ENCODE peak calls at places on chromosomes 1 and 21, in nine cellular contexts. One of them, this sample, is unnamed.

GRCh38 chr1:77642941-77643340 is 39.5 kb downstream of the ZZZ3 start:
- DNase-seq in stimulated activated CD8-positive, alpha-beta memory T cell treated with anti-CD3 and anti-CD28 coated beads, Interleukin-4, amount 100 ng/mL, for 24 hours: no peak
- DNase-seq in NCI-H2081: no peak
- DNase-seq in heart left ventricle: no peak
- DNase-seq in stimulated activated CD4-positive, alpha-beta T cell treated with anti-CD3 and anti-CD28 coated beads, Interleukin-4, amount 100 ng/mL, for 1 hour: no peak
- DNase-seq in left cardiac atrium: no peak
- DNase-seq in GM12892: no peak
- DNase-seq in GM03348: no peak
- DNase-seq in PC-3: no peak
- DNase-seq in this sample: no peak

GRCh38 chr1:60066001-60066400 is 7.6 kb downstream of the C1orf87 start:
- DNase-seq in stimulated activated CD4-positive, alpha-beta T cell treated with anti-CD3 and anti-CD28 coated beads, Interleukin-4, amount 100 ng/mL, for 1 hour: no peak
- DNase-seq in GM12892: no peak
- DNase-seq in GM03348: no peak
- DNase-seq in stimulated activated CD8-positive, alpha-beta memory T cell treated with anti-CD3 and anti-CD28 coated beads, Interleukin-4, amount 100 ng/mL, for 24 hours: no peak
- DNase-seq in heart left ventricle: no peak
- DNase-seq in left cardiac atrium: no peak
- DNase-seq in PC-3: peak
- DNase-seq in NCI-H2081: no peak
- DNase-seq in this sample: no peak

GRCh38 chr21:34745557-34746255 is 76.9 kb downstream of the CLIC6 start:
- DNase-seq in NCI-H2081: peak
- DNase-seq in heart left ventricle: peak
- DNase-seq in PC-3: peak
- DNase-seq in stimulated activated CD4-positive, alpha-beta T cell treated with anti-CD3 and anti-CD28 coated beads, Interleukin-4, amount 100 ng/mL, for 1 hour: peak
- DNase-seq in left cardiac atrium: peak
- DNase-seq in GM03348: peak
- DNase-seq in GM12892: peak
- DNase-seq in stimulated activated CD8-positive, alpha-beta memory T cell treated with anti-CD3 and anti-CD28 coated beads, Interleukin-4, amount 100 ng/mL, for 24 hours: peak
- DNase-seq in this sample: peak

GRCh38 chr1:34696230-34696629 is 58.6 kb upstream of the GJB5 start:
- DNase-seq in stimulated activated CD8-positive, alpha-beta memory T cell treated with anti-CD3 and anti-CD28 coated beads, Interleukin-4, amount 100 ng/mL, for 24 hours: no peak
- DNase-seq in stimulated activated CD4-positive, alpha-beta T cell treated with anti-CD3 and anti-CD28 coated beads, Interleukin-4, amount 100 ng/mL, for 1 hour: no peak
- DNase-seq in GM03348: no peak
- DNase-seq in left cardiac atrium: no peak
- DNase-seq in NCI-H2081: no peak
- DNase-seq in GM12892: no peak
- DNase-seq in heart left ventricle: no peak
- DNase-seq in PC-3: peak
- DNase-seq in this sample: no peak

GRCh38 chr1:223836586-223836985 is 9.2 kb downstream of the TP53BP2 start:
- DNase-seq in heart left ventricle: no peak
- DNase-seq in left cardiac atrium: no peak
- DNase-seq in stimulated activated CD4-positive, alpha-beta T cell treated with anti-CD3 and anti-CD28 coated beads, Interleukin-4, amount 100 ng/mL, for 1 hour: no peak
- DNase-seq in PC-3: peak
- DNase-seq in GM12892: no peak
- DNase-seq in NCI-H2081: no peak
- DNase-seq in stimulated activated CD8-positive, alpha-beta memory T cell treated with anti-CD3 and anti-CD28 coated beads, Interleukin-4, amount 100 ng/mL, for 24 hours: no peak
- DNase-seq in GM03348: no peak
- DNase-seq in this sample: no peak

GRCh38 chr1:26998319-26999300 is 5.1 kb downstream of the TRNP1 start:
- DNase-seq in NCI-H2081: no peak
- DNase-seq in GM12892: no peak
- DNase-seq in stimulated activated CD8-positive, alpha-beta memory T cell treated with anti-CD3 and anti-CD28 coated beads, Interleukin-4, amount 100 ng/mL, for 24 hours: no peak
- DNase-seq in stimulated activated CD4-positive, alpha-beta T cell treated with anti-CD3 and anti-CD28 coated beads, Interleukin-4, amount 100 ng/mL, for 1 hour: no peak
- DNase-seq in left cardiac atrium: no peak
- DNase-seq in PC-3: peak
- DNase-seq in heart left ventricle: no peak
- DNase-seq in GM03348: peak
- DNase-seq in this sample: no peak

GRCh38 chr1:20322825-20323612 is 32.3 kb downstream of the VWA5B1 start:
- DNase-seq in left cardiac atrium: no peak
- DNase-seq in PC-3: no peak
- DNase-seq in NCI-H2081: no peak
- DNase-seq in stimulated activated CD8-positive, alpha-beta memory T cell treated with anti-CD3 and anti-CD28 coated beads, Interleukin-4, amount 100 ng/mL, for 24 hours: no peak
- DNase-seq in GM12892: no peak
- DNase-seq in GM03348: no peak
- DNase-seq in stimulated activated CD4-positive, alpha-beta T cell treated with anti-CD3 and anti-CD28 coated beads, Interleukin-4, amount 100 ng/mL, for 1 hour: peak
- DNase-seq in heart left ventricle: no peak
- DNase-seq in this sample: no peak

GRCh38 chr21:33149166-33149565 is 79.2 kb downstream of the OLIG1 start:
- DNase-seq in GM12892: no peak
- DNase-seq in heart left ventricle: no peak
- DNase-seq in stimulated activated CD4-positive, alpha-beta T cell treated with anti-CD3 and anti-CD28 coated beads, Interleukin-4, amount 100 ng/mL, for 1 hour: no peak
- DNase-seq in NCI-H2081: no peak
- DNase-seq in PC-3: no peak
- DNase-seq in stimulated activated CD8-positive, alpha-beta memory T cell treated with anti-CD3 and anti-CD28 coated beads, Interleukin-4, amount 100 ng/mL, for 24 hours: no peak
- DNase-seq in left cardiac atrium: no peak
- DNase-seq in GM03348: no peak
- DNase-seq in this sample: no peak

GRCh38 chr21:45283611-45284455 is 3.9 kb downstream of the POFUT2 start:
- DNase-seq in left cardiac atrium: no peak
- DNase-seq in NCI-H2081: no peak
- DNase-seq in heart left ventricle: no peak
- DNase-seq in stimulated activated CD8-positive, alpha-beta memory T cell treated with anti-CD3 and anti-CD28 coated beads, Interleukin-4, amount 100 ng/mL, for 24 hours: no peak
- DNase-seq in PC-3: no peak
- DNase-seq in stimulated activated CD4-positive, alpha-beta T cell treated with anti-CD3 and anti-CD28 coated beads, Interleukin-4, amount 100 ng/mL, for 1 hour: no peak
- DNase-seq in GM12892: no peak
- DNase-seq in GM03348: no peak
- DNase-seq in this sample: peak

GRCh38 chr1:101409102-101409501 is 172.3 kb downstream of the S1PR1 start:
- DNase-seq in heart left ventricle: no peak
- DNase-seq in GM03348: no peak
- DNase-seq in PC-3: no peak
- DNase-seq in NCI-H2081: no peak
- DNase-seq in GM12892: no peak
- DNase-seq in stimulated activated CD4-positive, alpha-beta T cell treated with anti-CD3 and anti-CD28 coated beads, Interleukin-4, amount 100 ng/mL, for 1 hour: no peak
- DNase-seq in left cardiac atrium: no peak
- DNase-seq in stimulated activated CD8-positive, alpha-beta memory T cell treated with anti-CD3 and anti-CD28 coated beads, Interleukin-4, amount 100 ng/mL, for 24 hours: no peak
- DNase-seq in this sample: no peak

GRCh38 chr1:225838793-225839192 is 28.9 kb downstream of the EPHX1 start:
- DNase-seq in stimulated activated CD4-positive, alpha-beta T cell treated with anti-CD3 and anti-CD28 coated beads, Interleukin-4, amount 100 ng/mL, for 1 hour: no peak
- DNase-seq in PC-3: no peak
- DNase-seq in heart left ventricle: no peak
- DNase-seq in GM12892: no peak
- DNase-seq in GM03348: no peak
- DNase-seq in stimulated activated CD8-positive, alpha-beta memory T cell treated with anti-CD3 and anti-CD28 coated beads, Interleukin-4, amount 100 ng/mL, for 24 hours: no peak
- DNase-seq in NCI-H2081: no peak
- DNase-seq in left cardiac atrium: no peak
- DNase-seq in this sample: no peak

GRCh38 chr1:8222789-8223188 is 95.1 kb upstream of the SLC45A1 start:
- DNase-seq in GM12892: no peak
- DNase-seq in PC-3: no peak
- DNase-seq in stimulated activated CD8-positive, alpha-beta memory T cell treated with anti-CD3 and anti-CD28 coated beads, Interleukin-4, amount 100 ng/mL, for 24 hours: no peak
- DNase-seq in NCI-H2081: no peak
- DNase-seq in left cardiac atrium: no peak
- DNase-seq in GM03348: no peak
- DNase-seq in heart left ventricle: no peak
- DNase-seq in stimulated activated CD4-positive, alpha-beta T cell treated with anti-CD3 and anti-CD28 coated beads, Interleukin-4, amount 100 ng/mL, for 1 hour: no peak
- DNase-seq in this sample: no peak

GRCh38 chr21:25583370-25584133 is 23.7 kb downstream of the MRPL39 start:
- DNase-seq in GM03348: no peak
- DNase-seq in heart left ventricle: no peak
- DNase-seq in PC-3: no peak
- DNase-seq in stimulated activated CD4-positive, alpha-beta T cell treated with anti-CD3 and anti-CD28 coated beads, Interleukin-4, amount 100 ng/mL, for 1 hour: no peak
- DNase-seq in left cardiac atrium: no peak
- DNase-seq in NCI-H2081: no peak
- DNase-seq in stimulated activated CD8-positive, alpha-beta memory T cell treated with anti-CD3 and anti-CD28 coated beads, Interleukin-4, amount 100 ng/mL, for 24 hours: no peak
- DNase-seq in GM12892: no peak
- DNase-seq in this sample: no peak

GRCh38 chr1:161001537-161001936 is 19.4 kb downstream of the F11R start:
- DNase-seq in left cardiac atrium: peak
- DNase-seq in PC-3: no peak
- DNase-seq in NCI-H2081: peak
- DNase-seq in GM12892: no peak
- DNase-seq in stimulated activated CD8-positive, alpha-beta memory T cell treated with anti-CD3 and anti-CD28 coated beads, Interleukin-4, amount 100 ng/mL, for 24 hours: no peak
- DNase-seq in heart left ventricle: no peak
- DNase-seq in stimulated activated CD4-positive, alpha-beta T cell treated with anti-CD3 and anti-CD28 coated beads, Interleukin-4, amount 100 ng/mL, for 1 hour: no peak
- DNase-seq in GM03348: no peak
- DNase-seq in this sample: no peak

GRCh38 chr1:67431869-67432578 is 1.8 kb upstream of the SERBP1 start:
- DNase-seq in stimulated activated CD8-positive, alpha-beta memory T cell treated with anti-CD3 and anti-CD28 coated beads, Interleukin-4, amount 100 ng/mL, for 24 hours: no peak
- DNase-seq in GM03348: peak
- DNase-seq in PC-3: no peak
- DNase-seq in NCI-H2081: no peak
- DNase-seq in GM12892: no peak
- DNase-seq in heart left ventricle: no peak
- DNase-seq in left cardiac atrium: no peak
- DNase-seq in stimulated activated CD4-positive, alpha-beta T cell treated with anti-CD3 and anti-CD28 coated beads, Interleukin-4, amount 100 ng/mL, for 1 hour: no peak
- DNase-seq in this sample: no peak

GRCh38 chr21:44974676-44975075 is 34.8 kb downstream of the SLX9 start:
- DNase-seq in stimulated activated CD4-positive, alpha-beta T cell treated with anti-CD3 and anti-CD28 coated beads, Interleukin-4, amount 100 ng/mL, for 1 hour: no peak
- DNase-seq in PC-3: no peak
- DNase-seq in NCI-H2081: no peak
- DNase-seq in GM12892: no peak
- DNase-seq in heart left ventricle: no peak
- DNase-seq in stimulated activated CD8-positive, alpha-beta memory T cell treated with anti-CD3 and anti-CD28 coated beads, Interleukin-4, amount 100 ng/mL, for 24 hours: no peak
- DNase-seq in left cardiac atrium: no peak
- DNase-seq in GM03348: no peak
- DNase-seq in this sample: no peak

GRCh38 chr1:213724640-213725536 is 262.9 kb upstream of the PROX1 start:
- DNase-seq in left cardiac atrium: peak
- DNase-seq in PC-3: no peak
- DNase-seq in GM03348: peak
- DNase-seq in heart left ventricle: no peak
- DNase-seq in stimulated activated CD4-positive, alpha-beta T cell treated with anti-CD3 and anti-CD28 coated beads, Interleukin-4, amount 100 ng/mL, for 1 hour: no peak
- DNase-seq in stimulated activated CD8-positive, alpha-beta memory T cell treated with anti-CD3 and anti-CD28 coated beads, Interleukin-4, amount 100 ng/mL, for 24 hours: no peak
- DNase-seq in NCI-H2081: no peak
- DNase-seq in GM12892: no peak
- DNase-seq in this sample: peak

GRCh38 chr1:8987881-8988617 is 38.2 kb downstream of the SLC2A7 start:
- DNase-seq in NCI-H2081: no peak
- DNase-seq in left cardiac atrium: peak
- DNase-seq in PC-3: peak
- DNase-seq in GM12892: peak
- DNase-seq in GM03348: peak
- DNase-seq in stimulated activated CD4-positive, alpha-beta T cell treated with anti-CD3 and anti-CD28 coated beads, Interleukin-4, amount 100 ng/mL, for 1 hour: peak
- DNase-seq in heart left ventricle: no peak
- DNase-seq in stimulated activated CD8-positive, alpha-beta memory T cell treated with anti-CD3 and anti-CD28 coated beads, Interleukin-4, amount 100 ng/mL, for 24 hours: peak
- DNase-seq in this sample: peak

GRCh38 chr1:174160109-174160473 is 771 bp downstream of the RABGAP1L start:
- DNase-seq in stimulated activated CD4-positive, alpha-beta T cell treated with anti-CD3 and anti-CD28 coated beads, Interleukin-4, amount 100 ng/mL, for 1 hour: peak
- DNase-seq in left cardiac atrium: peak
- DNase-seq in NCI-H2081: no peak
- DNase-seq in PC-3: peak
- DNase-seq in GM03348: peak
- DNase-seq in stimulated activated CD8-positive, alpha-beta memory T cell treated with anti-CD3 and anti-CD28 coated beads, Interleukin-4, amount 100 ng/mL, for 24 hours: no peak
- DNase-seq in GM12892: no peak
- DNase-seq in heart left ventricle: peak
- DNase-seq in this sample: peak

GRCh38 chr21:33817663-33818433 is 97.8 kb downstream of the ATP5PO start:
- DNase-seq in GM03348: no peak
- DNase-seq in stimulated activated CD4-positive, alpha-beta T cell treated with anti-CD3 and anti-CD28 coated beads, Interleukin-4, amount 100 ng/mL, for 1 hour: no peak
- DNase-seq in GM12892: no peak
- DNase-seq in NCI-H2081: peak
- DNase-seq in heart left ventricle: no peak
- DNase-seq in PC-3: no peak
- DNase-seq in stimulated activated CD8-positive, alpha-beta memory T cell treated with anti-CD3 and anti-CD28 coated beads, Interleukin-4, amount 100 ng/mL, for 24 hours: no peak
- DNase-seq in left cardiac atrium: no peak
- DNase-seq in this sample: peak

GRCh38 chr21:38993561-38993960 is 187.8 kb downstream of the ETS2 start:
- DNase-seq in NCI-H2081: no peak
- DNase-seq in GM03348: peak
- DNase-seq in left cardiac atrium: peak
- DNase-seq in heart left ventricle: no peak
- DNase-seq in stimulated activated CD8-positive, alpha-beta memory T cell treated with anti-CD3 and anti-CD28 coated beads, Interleukin-4, amount 100 ng/mL, for 24 hours: no peak
- DNase-seq in PC-3: peak
- DNase-seq in GM12892: no peak
- DNase-seq in stimulated activated CD4-positive, alpha-beta T cell treated with anti-CD3 and anti-CD28 coated beads, Interleukin-4, amount 100 ng/mL, for 1 hour: no peak
- DNase-seq in this sample: peak